ENCODE peak calls at places on chromosomes 1 and 21, in four cellular contexts. Q, R, H and W are unnamed samples.

GRCh38 chr1:182786223-182787001 is 3.2 kb upstream of the NPL start:
- DNase-seq in H (peak; percentile 54), Q (peak; percentile 78), R (peak; percentile 66), W (no peak)

GRCh38 chr1:240597153-240597745 is 14.7 kb downstream of the GREM2 start:
- DNase-seq in H (peak; percentile 26), R (no peak), Q (no peak), W (no peak)

GRCh38 chr1:82931051-82931450 is 1067.9 kb downstream of the TTLL7 start:
- DNase-seq in R (no peak), Q (no peak), H (no peak), W (no peak)

GRCh38 chr1:66271216-66271903 is 262.6 kb upstream of the SGIP1 start:
- DNase-seq in Q (peak; percentile 86), R (peak; percentile 73), H (peak; percentile 77), W (peak; percentile 79)

GRCh38 chr21:33949516-33950424 is 34.2 kb upstream of the ATP5PO start:
- DNase-seq in H (no peak), R (no peak), Q (no peak), W (no peak)

GRCh38 chr1:21553116-21553926 is 44.1 kb downstream of the ALPL start:
- DNase-seq in H (no peak), Q (no peak), R (no peak), W (no peak)

GRCh38 chr1:209965996-209966395 is 28.0 kb downstream of the SYT14 start:
- DNase-seq in R (no peak), Q (no peak), H (no peak), W (no peak)

GRCh38 chr1:20153000-20153418 is 13.9 kb downstream of the PLA2G2F start:
- DNase-seq in R (no peak), H (no peak), Q (no peak), W (no peak)

GRCh38 chr1:29810121-29811120 is 574.1 kb downstream of the PTPRU start:
- DNase-seq in H (no peak), R (no peak), Q (no peak), W (no peak)

GRCh38 chr1:172003766-172004530 is 162.7 kb downstream of the DNM3 start:
- DNase-seq in H (no peak), R (no peak), Q (no peak), W (no peak)

GRCh38 chr1:69776555-69776954 is 208.8 kb downstream of the LRRC7 start:
- DNase-seq in R (no peak), Q (no peak), H (no peak), W (no peak)

GRCh38 chr1:64584479-64584878 is 114.5 kb downstream of the CACHD1 start:
- DNase-seq in R (no peak), H (no peak), Q (no peak), W (no peak)

GRCh38 chr1:46184920-46185658 is 8.8 kb upstream of the P3R3URF start:
- DNase-seq in Q (no peak), R (no peak), H (peak; percentile 18), W (no peak)

GRCh38 chr1:68321084-68321685 is 88.9 kb upstream of the WLS start:
- DNase-seq in H (peak; percentile 71), R (peak; percentile 76), Q (peak; percentile 80), W (peak; percentile 64)

GRCh38 chr1:7302126-7302525 is 469.0 kb upstream of the VAMP3 start:
- DNase-seq in Q (no peak), R (no peak), H (peak; percentile 4), W (peak; percentile 7)

GRCh38 chr1:156475568-156476500 is 24.7 kb downstream of the MEF2D start:
- DNase-seq in Q (no peak), R (peak; percentile 81), H (peak; percentile 73), W (no peak)

GRCh38 chr1:178098262-178098661 is 4.4 kb downstream of the RASAL2 start:
- DNase-seq in H (no peak), R (no peak), Q (peak; percentile 15), W (no peak)

GRCh38 chr1:35925741-35926140 is 5.2 kb upstream of the AGO3 start:
- DNase-seq in H (no peak), Q (no peak), R (no peak), W (no peak)

GRCh38 chr21:42193131-42193671 is 25.7 kb upstream of the ABCG1 start:
- DNase-seq in H (peak; percentile 17), R (no peak), Q (no peak), W (no peak)

GRCh38 chr1:200483491-200484143 is 73.8 kb upstream of the ZNF281 start:
- DNase-seq in H (no peak), Q (peak; percentile 8), R (no peak), W (peak; percentile 92)

GRCh38 chr1:17574502-17574901 is 35.0 kb downstream of the ARHGEF10L start:
- DNase-seq in Q (no peak), H (no peak), R (no peak), W (no peak)

GRCh38 chr1:230222678-230223077 is 155.6 kb downstream of the GALNT2 start:
- DNase-seq in H (no peak), Q (no peak), R (no peak), W (no peak)

GRCh38 chr1:36269408-36269838 is 36.7 kb upstream of the SH3D21 start:
- DNase-seq in Q (no peak), H (peak; percentile 31), R (peak; percentile 22), W (no peak)

GRCh38 chr1:194353121-194353520 is 1166.7 kb upstream of the B3GALT2 start:
- DNase-seq in H (no peak), R (no peak), Q (no peak), W (no peak)

GRCh38 chr21:44914176-44914874 is 6.4 kb downstream of the ITGB2 start:
- DNase-seq in H (no peak), Q (no peak), R (peak; percentile 51), W (no peak)

GRCh38 chr1:34686531-34686930 is 68.3 kb upstream of the GJB5 start:
- DNase-seq in H (no peak), Q (no peak), R (no peak), W (no peak)

GRCh38 chr1:245409341-245410195 is 254.8 kb downstream of the KIF26B start:
- DNase-seq in H (no peak), Q (no peak), R (no peak), W (no peak)

GRCh38 chr1:955439-955838 is 3.6 kb downstream of the NOC2L start:
- DNase-seq in Q (no peak), H (no peak), R (no peak), W (no peak)

GRCh38 chr1:227896710-227897655 is 50.7 kb downstream of the WNT9A start:
- DNase-seq in Q (no peak), R (peak; percentile 2), H (no peak), W (peak; percentile 11)

GRCh38 chr1:115469703-115470476 is 131.8 kb upstream of the NGF start:
- DNase-seq in H (peak; percentile 67), Q (peak; percentile 58), R (peak; percentile 43), W (peak; percentile 86)

GRCh38 chr1:236639686-236640085 is 35.4 kb upstream of the HEATR1 start:
- DNase-seq in R (no peak), Q (no peak), H (no peak), W (no peak)

GRCh38 chr1:1250828-1251284 is 4.3 kb upstream of the C1QTNF12 start:
- DNase-seq in Q (no peak), R (no peak), H (no peak), W (no peak)

GRCh38 chr1:115317101-115318012 is 20.7 kb downstream of the NGF start:
- DNase-seq in H (no peak), R (no peak), Q (no peak), W (no peak)

GRCh38 chr1:51693420-51694144 is 76.7 kb downstream of the OSBPL9 start:
- DNase-seq in H (no peak), R (no peak), Q (no peak), W (no peak)

GRCh38 chr1:43066578-43066977 is 105.5 kb downstream of the EBNA1BP2 start:
- DNase-seq in R (no peak), Q (no peak), H (no peak), W (no peak)

DNA sequence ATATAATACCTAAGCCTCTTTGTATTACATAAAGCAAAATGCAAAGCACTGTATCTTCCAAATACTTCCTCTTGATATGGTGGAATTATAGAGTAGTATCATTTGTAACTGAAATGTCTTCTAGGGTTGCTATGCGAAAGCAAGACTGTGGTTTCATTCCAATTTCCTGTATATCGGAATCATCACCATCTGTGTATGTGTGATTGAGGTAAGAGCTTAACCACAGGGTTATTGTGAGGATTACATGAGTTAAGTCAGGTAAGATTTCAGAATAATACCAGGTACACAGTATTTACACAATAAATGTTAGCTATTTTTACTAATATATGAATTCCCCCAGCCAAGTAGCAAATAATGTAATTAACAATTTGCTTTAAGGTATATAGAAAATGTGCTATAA is 24.7 kb downstream of the CD53 start:
- DNase-seq in H (no peak), Q (no peak), R (no peak), W (no peak)
- H3K36me3 ChIP-seq in H (no peaks in the 10 kb centered on the region), Q (no peaks in the 10 kb centered on the region), R (no peaks in the 10 kb centered on the region), W (no peaks in the 10 kb centered on the region)

DNA sequence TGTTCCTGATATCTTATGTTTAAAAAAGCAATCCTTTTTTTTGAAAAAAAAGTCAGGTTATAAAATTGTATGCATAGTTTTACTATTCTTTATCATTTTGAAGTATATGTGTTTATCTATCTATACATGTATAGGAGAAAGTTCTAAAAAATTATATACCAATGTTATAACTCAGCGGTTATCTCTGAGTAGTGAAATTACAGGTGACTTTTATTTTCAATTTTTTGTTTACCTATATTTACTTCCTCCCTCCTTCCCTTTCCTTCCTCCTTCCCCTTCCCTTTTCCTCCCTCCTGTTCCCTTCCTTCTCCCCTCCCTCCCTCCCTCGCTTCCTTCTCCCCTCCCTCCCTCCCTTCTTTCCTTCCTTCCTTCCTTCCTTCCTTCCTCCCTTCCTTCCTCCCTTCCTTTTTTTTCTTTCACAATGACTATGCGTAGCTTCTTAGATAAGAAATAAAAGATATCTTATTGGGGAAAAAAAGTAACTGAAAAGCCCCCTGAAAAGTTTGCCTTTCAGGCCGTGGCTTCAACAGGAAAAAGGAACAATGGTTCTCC is 77.1 kb downstream of the ABCA4 start:
- DNase-seq in H (no peak), R (no peak), Q (no peak), W (no peak)
- H3K4me1 ChIP-seq in H (no peaks in the 10 kb centered on the region), R (no peaks in the 10 kb centered on the region), Q (no peaks in the 10 kb centered on the region), W (peaks cover 11% of the 10 kb centered on the region)

DNA sequence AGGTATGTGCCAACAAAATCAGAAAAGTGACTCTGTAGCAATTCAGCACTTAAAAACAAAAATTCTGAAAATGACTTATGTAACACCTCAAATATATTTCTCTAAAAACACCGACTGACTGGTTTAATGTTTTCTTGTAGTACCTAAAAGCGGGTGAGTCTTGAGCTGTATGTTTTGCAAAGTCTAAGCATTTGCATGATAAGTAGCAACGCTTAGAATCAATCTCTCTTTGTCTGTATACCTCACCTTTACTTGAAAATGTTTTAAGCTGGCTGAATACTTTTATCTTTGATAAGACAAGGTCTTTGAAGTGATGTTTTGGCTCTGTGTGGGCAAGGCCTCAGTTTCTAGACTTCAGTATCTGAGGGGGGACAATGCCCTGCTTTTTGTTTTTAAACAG is 8.3 kb downstream of the ITPKB start:
- DNase-seq in H (no peak), Q (no peak), R (no peak), W (no peak)
- H3K36me3 ChIP-seq in H (no peaks in the 10 kb centered on the region), Q (no peaks in the 10 kb centered on the region), R (no peaks in the 10 kb centered on the region), W (no peaks in the 10 kb centered on the region)

GRCh38 chr1:154598871-154599635 is 8.9 kb downstream of the ADAR start:
- DNase-seq in Q (no peak), R (no peak), H (no peak), W (no peak)
- H3K4me1 ChIP-seq in Q (peaks cover 11% of the 10 kb centered on the region), R (no peaks in the 10 kb centered on the region), H (no peaks in the 10 kb centered on the region), W (no peaks in the 10 kb centered on the region)